ENCODE peak calls at places on chromosomes 2 and 18, in six cellular contexts. C is tibial artery; M is CD8-positive, alpha-beta T cell; V is H9; G is K562; L is uterus. Q is an unnamed sample.

GRCh38 chr18:32446780-32447179 is 23.9 kb downstream of the GAREM1 start:
- DNase-seq in G (no peak), C (no peak), L (no peak), V (no peak), M (no peak), Q (no peak)

GRCh38 chr2:158998486-158999248 is 30.2 kb downstream of the TANC1 start:
- DNase-seq in L (no peak), C (no peak), M (no peak), V (no peak), G (no peak), Q (no peak)

GRCh38 chr2:165277295-165277694 is 38.1 kb downstream of the SCN2A start:
- DNase-seq in L (no peak), V (no peak), G (no peak), C (no peak), M (no peak), Q (no peak)

GRCh38 chr18:69948919-69949537 is 1.4 kb upstream of the CD226 start:
- DNase-seq in G (peak; percentile 17), C (peak; percentile 69), L (no peak), M (no peak), V (no peak), Q (no peak)

GRCh38 chr2:151379191-151379590 is 21.8 kb downstream of the TNFAIP6 start:
- DNase-seq in V (no peak), G (no peak), M (no peak), L (no peak), C (no peak), Q (no peak)

GRCh38 chr2:143354050-143354449 is 224.8 kb downstream of the ARHGAP15 start:
- DNase-seq in V (no peak), C (no peak), M (no peak), G (no peak), L (no peak), Q (no peak)

GRCh38 chr2:133270550-133270949 is 297.7 kb downstream of the NCKAP5 start:
- DNase-seq in L (no peak), M (no peak), C (no peak), G (peak; percentile 7), V (no peak), Q (no peak)

GRCh38 chr2:80548469-80548868 is 243.9 kb upstream of the LRRTM1 start:
- DNase-seq in L (no peak), G (no peak), V (no peak), C (no peak), M (no peak), Q (no peak)

GRCh38 chr18:48785686-48786470 is 164.9 kb downstream of the SMAD7 start:
- DNase-seq in L (no peak), M (no peak), C (peak; percentile 57), V (no peak), G (no peak), Q (no peak)

GRCh38 chr2:309148-309969 is 21.5 kb upstream of the ALKAL2 start:
- DNase-seq in M (no peak), C (no peak), L (no peak), G (peak; percentile 11), V (peak; percentile 89), Q (no peak)

GRCh38 chr2:84817239-84817655 is 63.6 kb downstream of the TRABD2A start:
- DNase-seq in M (no peak), C (no peak), G (no peak), L (no peak), V (no peak), Q (no peak)

GRCh38 chr2:63060079-63060482 is 9.5 kb downstream of the OTX1 start:
- DNase-seq in L (no peak), M (no peak), C (no peak), V (no peak), G (no peak), Q (no peak)

GRCh38 chr18:41938445-41938844 is 16.6 kb upstream of the PIK3C3 start:
- DNase-seq in C (no peak), V (no peak), M (no peak), G (peak; percentile 20), L (no peak), Q (no peak)

GRCh38 chr2:230751062-230751461 is 38.4 kb downstream of the CAB39 start:
- DNase-seq in G (no peak), V (no peak), M (no peak), C (no peak), L (no peak), Q (no peak)

GRCh38 chr2:173104156-173104555 is 28.5 kb downstream of the MAP3K20 start:
- DNase-seq in G (no peak), C (no peak), V (no peak), M (no peak), L (no peak), Q (no peak)

GRCh38 chr2:1976725-1977416 is 232.6 kb upstream of the PXDN start:
- DNase-seq in C (no peak), L (no peak), M (no peak), G (no peak), V (no peak), Q (no peak)

GRCh38 chr2:196336715-196337617 is 165.6 kb upstream of the STK17B start:
- DNase-seq in L (no peak), M (peak; percentile 14), C (no peak), V (no peak), G (peak; percentile 46), Q (no peak)

GRCh38 chr18:23066504-23067039 is 68.7 kb upstream of the CABLES1 start:
- DNase-seq in L (no peak), G (no peak), C (no peak), M (no peak), V (no peak), Q (no peak)

GRCh38 chr18:8889479-8889878 is 184.1 kb downstream of the MTCL1 start:
- DNase-seq in L (no peak), G (no peak), V (no peak), C (no peak), M (no peak), Q (no peak)

GRCh38 chr2:8851811-8852560 is 14.6 kb upstream of the KIDINS220 start:
- DNase-seq in L (no peak), C (no peak), M (no peak), G (peak; percentile 87), V (peak; percentile 43), Q (no peak)

GRCh38 chr2:236939751-236940229 is 145.9 kb upstream of the COPS8 start:
- DNase-seq in V (no peak), M (no peak), G (no peak), C (no peak), L (no peak), Q (no peak)

GRCh38 chr18:62878305-62878704 is 163.0 kb downstream of the PHLPP1 start:
- DNase-seq in V (no peak), L (no peak), M (no peak), C (no peak), G (no peak), Q (no peak)

GRCh38 chr2:74525717-74526648 is at the start of gene DQX1:
- DNase-seq in G (peak; percentile 55), C (no peak), L (no peak), M (no peak), V (peak; percentile 78), Q (no peak)

GRCh38 chr2:240437861-240438809 is 2.7 kb downstream of the GPC1 start:
- DNase-seq in V (peak; percentile 75), G (peak; percentile 70), L (peak; percentile 51), C (peak; percentile 85), M (peak; percentile 70), Q (peak; percentile 56)

GRCh38 chr2:29829841-29830240 is 91.5 kb downstream of the ALK start:
- DNase-seq in C (no peak), M (no peak), V (no peak), G (no peak), L (no peak), Q (no peak)

GRCh38 chr2:67927489-67927888 is 135.3 kb downstream of the C1D start:
- DNase-seq in G (no peak), V (peak; percentile 34), L (no peak), C (no peak), M (no peak), Q (no peak)

GRCh38 chr2:74538881-74539339 is 9.2 kb downstream of the HTRA2 start:
- DNase-seq in V (no peak), C (peak; percentile 24), M (no peak), L (no peak), G (no peak), Q (no peak)

GRCh38 chr18:27627927-27628326 is 442.8 kb upstream of the CHST9 start:
- DNase-seq in G (no peak), V (peak; percentile 41), M (no peak), L (no peak), C (no peak), Q (no peak)

GRCh38 chr2:104965900-104966299 is 72.0 kb upstream of the MRPS9 start:
- DNase-seq in G (no peak), L (no peak), M (no peak), V (peak; percentile 41), C (no peak), Q (no peak)

DNA sequence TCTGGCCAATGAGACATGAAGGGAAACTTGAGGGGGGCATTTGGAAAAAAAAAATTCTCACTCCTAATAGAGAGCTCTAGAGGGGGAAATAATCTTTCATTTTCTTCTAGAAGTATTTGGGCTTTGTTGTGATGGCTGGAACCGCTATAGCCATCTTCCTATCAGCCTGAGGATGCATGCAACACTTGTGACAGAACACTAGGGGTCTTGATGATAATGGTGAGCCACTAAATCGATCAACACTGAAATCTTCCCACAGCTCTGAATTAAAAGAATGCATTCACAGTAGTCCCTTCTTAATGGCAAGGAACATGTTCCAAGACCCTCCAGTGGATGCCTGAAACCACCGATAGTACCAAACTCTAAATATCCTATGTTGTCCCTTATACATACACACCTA is 325.3 kb downstream of the LNPK start:
- DNase-seq in G (no peak), M (no peak), L (no peak), V (no peak), C (no peak), Q (no peak)
- TF ChIP-seq CTCF in G (no peak), M (no peak), L (no peak), V (peak; percentile 54), C (no peak), Q (no peak)

GRCh38 chr18:55310863-55311262 is 277.1 kb downstream of the TCF4 start:
- DNase-seq in L (no peak), C (no peak), M (no peak), V (no peak), G (no peak), Q (no peak)
- H3K4me1 ChIP-seq in L (peaks cover 12% of the 10 kb centered on the region), C (no peaks in the 10 kb centered on the region), M (no peaks in the 10 kb centered on the region), V (peaks cover 6% of the 10 kb centered on the region), G (no peaks in the 10 kb centered on the region), Q (no peaks in the 10 kb centered on the region)

GRCh38 chr18:55838322-55838721 is 250.3 kb upstream of the TCF4 start:
- DNase-seq in M (no peak), C (no peak), V (no peak), L (no peak), G (peak; percentile 7), Q (no peak)
- H3K9me3 ChIP-seq in M (no peaks in the 10 kb centered on the region), C (no peaks in the 10 kb centered on the region), V (no peaks in the 10 kb centered on the region), L (no peaks in the 10 kb centered on the region), G (no peaks in the 10 kb centered on the region), Q (no peaks in the 10 kb centered on the region)

DNA sequence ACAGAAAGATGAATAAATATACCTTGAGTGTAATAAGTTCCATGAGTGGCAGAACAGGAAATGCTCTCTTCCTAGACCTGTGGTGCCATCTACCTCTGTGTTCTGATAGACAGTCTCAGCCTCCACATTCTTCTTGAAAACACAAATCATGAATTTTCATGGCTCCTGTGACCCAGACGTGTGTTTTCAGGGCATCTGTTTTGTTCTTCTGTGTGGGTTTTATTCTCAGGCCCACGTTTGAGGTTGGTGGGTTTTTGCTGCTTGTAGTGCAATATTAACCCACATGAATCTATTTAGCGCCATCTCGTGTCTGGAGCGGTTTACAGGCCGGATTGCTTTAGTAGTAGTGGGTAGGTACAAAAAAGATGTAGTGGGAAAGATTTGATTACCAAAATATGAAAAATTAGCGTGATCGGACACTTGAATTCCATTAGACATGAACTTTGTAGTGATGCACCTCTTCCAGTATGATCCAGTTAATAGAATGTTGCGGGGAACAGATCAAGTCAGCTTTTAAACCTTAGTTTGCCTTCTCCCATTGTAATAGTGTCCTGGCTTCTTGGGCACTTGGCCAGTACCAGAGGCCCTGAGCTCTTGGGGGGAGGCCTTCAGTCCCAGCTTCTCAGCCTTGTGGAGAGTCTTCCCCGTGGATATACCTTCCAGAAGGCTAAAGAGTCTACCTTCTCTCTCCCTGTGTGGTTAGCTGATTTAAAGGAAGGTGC is 256.5 kb downstream of the TPGS2 start:
- DNase-seq in C (no peak), M (no peak), L (no peak), V (peak; percentile 45), G (peak; percentile 57), Q (peak; percentile 81)
- TF ChIP-seq CTCF in C (peak; percentile 53), M (no peak), L (no peak), V (peak; percentile 78), G (peak; percentile 57), Q (peak; percentile 38)

Q was measured in tibial nerve.